ENCODE peak calls at places on chromosomes 11 and 22, in six cellular contexts. One of them, this sample, is unnamed.

GRCh38 chr22:49634006-49634772 is 193.5 kb downstream of the BRD1 start:
- DNase-seq in upper lobe of left lung: no peak
- DNase-seq in spleen: no peak
- DNase-seq in heart left ventricle: peak
- DNase-seq in IMR-90: no peak
- DNase-seq in A549: no peak
- DNase-seq in this sample: no peak

GRCh38 chr11:73334244-73335203 is 26.4 kb downstream of the ARHGEF17 start:
- DNase-seq in upper lobe of left lung: peak
- DNase-seq in spleen: no peak
- DNase-seq in heart left ventricle: peak
- DNase-seq in IMR-90: peak
- DNase-seq in A549: peak
- DNase-seq in this sample: no peak

GRCh38 chr11:133947298-133947905 is 9.4 kb downstream of the IGSF9B start:
- DNase-seq in upper lobe of left lung: no peak
- DNase-seq in spleen: peak
- DNase-seq in heart left ventricle: peak
- DNase-seq in IMR-90: peak
- DNase-seq in A549: peak
- DNase-seq in this sample: no peak

GRCh38 chr11:46903846-46904245 is 14.5 kb downstream of the LRP4 start:
- DNase-seq in upper lobe of left lung: no peak
- DNase-seq in spleen: peak
- DNase-seq in heart left ventricle: peak
- DNase-seq in IMR-90: no peak
- DNase-seq in A549: no peak
- DNase-seq in this sample: no peak

GRCh38 chr11:130431337-130431773 is 2.9 kb upstream of the ADAMTS8 start:
- DNase-seq in upper lobe of left lung: peak
- DNase-seq in spleen: peak
- DNase-seq in heart left ventricle: peak
- DNase-seq in IMR-90: peak
- DNase-seq in A549: peak
- DNase-seq in this sample: peak

GRCh38 chr22:31977141-31977781 is 32.9 kb downstream of the YWHAH start:
- DNase-seq in upper lobe of left lung: peak
- DNase-seq in spleen: peak
- DNase-seq in heart left ventricle: peak
- DNase-seq in IMR-90: peak
- DNase-seq in A549: peak
- DNase-seq in this sample: peak

GRCh38 chr22:19878461-19879247 is 24.0 kb upstream of the GNB1L start:
- DNase-seq in upper lobe of left lung: no peak
- DNase-seq in spleen: peak
- DNase-seq in heart left ventricle: peak
- DNase-seq in IMR-90: peak
- DNase-seq in A549: no peak
- DNase-seq in this sample: no peak

GRCh38 chr22:30500628-30501027 is 4.9 kb downstream of the SEC14L4 start:
- DNase-seq in upper lobe of left lung: no peak
- DNase-seq in spleen: no peak
- DNase-seq in heart left ventricle: no peak
- DNase-seq in IMR-90: no peak
- DNase-seq in A549: no peak
- DNase-seq in this sample: no peak

GRCh38 chr11:17760102-17761029 is 25.8 kb downstream of the KCNC1 start:
- DNase-seq in upper lobe of left lung: no peak
- DNase-seq in spleen: no peak
- DNase-seq in heart left ventricle: peak
- DNase-seq in IMR-90: peak
- DNase-seq in A549: peak
- DNase-seq in this sample: peak

GRCh38 chr11:25065711-25066110 is 568.9 kb downstream of the LUZP2 start:
- DNase-seq in upper lobe of left lung: no peak
- DNase-seq in spleen: no peak
- DNase-seq in heart left ventricle: no peak
- DNase-seq in IMR-90: peak
- DNase-seq in A549: peak
- DNase-seq in this sample: no peak

GRCh38 chr11:34790620-34791019 is 125.6 kb downstream of the APIP start:
- DNase-seq in upper lobe of left lung: no peak
- DNase-seq in spleen: no peak
- DNase-seq in heart left ventricle: no peak
- DNase-seq in IMR-90: no peak
- DNase-seq in A549: no peak
- DNase-seq in this sample: no peak

GRCh38 chr11:8063319-8063718 is 17.7 kb upstream of the TUB start:
- DNase-seq in upper lobe of left lung: no peak
- DNase-seq in spleen: no peak
- DNase-seq in heart left ventricle: no peak
- DNase-seq in IMR-90: peak
- DNase-seq in A549: no peak
- DNase-seq in this sample: no peak

GRCh38 chr11:35131094-35131493 is 7.9 kb upstream of the CD44 start:
- DNase-seq in upper lobe of left lung: no peak
- DNase-seq in spleen: no peak
- DNase-seq in heart left ventricle: no peak
- DNase-seq in IMR-90: no peak
- DNase-seq in A549: no peak
- DNase-seq in this sample: no peak

GRCh38 chr11:79492008-79492407 is 51.2 kb upstream of the TENM4 start:
- DNase-seq in upper lobe of left lung: no peak
- DNase-seq in spleen: no peak
- DNase-seq in heart left ventricle: no peak
- DNase-seq in IMR-90: no peak
- DNase-seq in A549: no peak
- DNase-seq in this sample: no peak

GRCh38 chr22:25403752-25404471 is 160.6 kb upstream of the GRK3 start:
- DNase-seq in upper lobe of left lung: no peak
- DNase-seq in spleen: no peak
- DNase-seq in heart left ventricle: no peak
- DNase-seq in IMR-90: peak
- DNase-seq in A549: peak
- DNase-seq in this sample: peak

GRCh38 chr11:60902625-60903024 is 3.8 kb downstream of the PRPF19 start:
- DNase-seq in upper lobe of left lung: no peak
- DNase-seq in spleen: no peak
- DNase-seq in heart left ventricle: no peak
- DNase-seq in IMR-90: no peak
- DNase-seq in A549: no peak
- DNase-seq in this sample: no peak

GRCh38 chr11:46490576-46491100 is 99.1 kb upstream of the CHRM4 start:
- DNase-seq in upper lobe of left lung: no peak
- DNase-seq in spleen: no peak
- DNase-seq in heart left ventricle: no peak
- DNase-seq in IMR-90: peak
- DNase-seq in A549: no peak
- DNase-seq in this sample: no peak

GRCh38 chr11:27085605-27086004 is 45.0 kb downstream of the BBOX1 start:
- DNase-seq in upper lobe of left lung: no peak
- DNase-seq in spleen: no peak
- DNase-seq in heart left ventricle: no peak
- DNase-seq in IMR-90: no peak
- DNase-seq in A549: no peak
- DNase-seq in this sample: no peak

GRCh38 chr11:108239076-108239475 is 16.2 kb downstream of the ATM start:
- DNase-seq in upper lobe of left lung: no peak
- DNase-seq in spleen: no peak
- DNase-seq in heart left ventricle: no peak
- DNase-seq in IMR-90: no peak
- DNase-seq in A549: no peak
- DNase-seq in this sample: no peak

GRCh38 chr11:108235633-108236032 is 12.8 kb downstream of the ATM start:
- DNase-seq in upper lobe of left lung: no peak
- DNase-seq in spleen: no peak
- DNase-seq in heart left ventricle: no peak
- DNase-seq in IMR-90: no peak
- DNase-seq in A549: no peak
- DNase-seq in this sample: no peak

GRCh38 chr11:108233277-108233945 is 10.5 kb downstream of the ATM start:
- DNase-seq in upper lobe of left lung: no peak
- DNase-seq in spleen: no peak
- DNase-seq in heart left ventricle: no peak
- DNase-seq in IMR-90: no peak
- DNase-seq in A549: no peak
- DNase-seq in this sample: peak

GRCh38 chr11:108235192-108235591 is 12.3 kb downstream of the ATM start:
- DNase-seq in upper lobe of left lung: no peak
- DNase-seq in spleen: no peak
- DNase-seq in heart left ventricle: no peak
- DNase-seq in IMR-90: no peak
- DNase-seq in A549: no peak
- DNase-seq in this sample: no peak

DNA sequence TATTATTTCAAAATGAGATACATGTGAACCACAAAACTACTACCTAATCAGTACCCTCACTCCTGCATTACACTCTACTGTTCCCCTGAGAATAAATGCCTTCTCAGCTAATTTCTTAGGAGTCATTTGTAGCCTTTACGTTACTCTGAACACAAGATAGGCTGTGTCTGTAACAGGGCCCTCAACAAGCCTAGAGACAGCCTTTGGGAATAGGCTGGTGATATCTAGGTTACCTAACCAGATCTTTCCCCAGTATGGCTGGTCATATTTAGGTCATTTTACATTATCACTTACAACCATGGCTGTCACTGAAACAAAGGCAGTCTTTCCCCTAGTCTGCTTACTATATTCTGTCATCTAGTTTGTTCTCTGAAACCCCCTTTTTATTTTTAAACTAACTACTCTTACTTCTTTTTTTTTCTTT is 14.2 kb downstream of the ATM start:
- DNase-seq in upper lobe of left lung: no peak
- DNase-seq in spleen: no peak
- DNase-seq in heart left ventricle: no peak
- DNase-seq in IMR-90: no peak
- DNase-seq in A549: no peak
- DNase-seq in this sample: no peak
- TF ChIP-seq POLR2A in upper lobe of left lung: no peak
- TF ChIP-seq POLR2A in spleen: no peak
- TF ChIP-seq POLR2A in heart left ventricle: no peak
- TF ChIP-seq POLR2A in IMR-90: no peak
- TF ChIP-seq POLR2A in A549: no peak
- TF ChIP-seq POLR2A in this sample: no peak

GRCh38 chr22:42688241-42688913 is 32.3 kb downstream of the A4GALT start:
- DNase-seq in upper lobe of left lung: peak
- DNase-seq in spleen: no peak
- DNase-seq in heart left ventricle: peak
- DNase-seq in IMR-90: peak
- DNase-seq in A549: peak
- DNase-seq in this sample: no peak
- TF ChIP-seq POLR2A in upper lobe of left lung: peak
- TF ChIP-seq POLR2A in spleen: no peak
- TF ChIP-seq POLR2A in heart left ventricle: peak
- TF ChIP-seq POLR2A in IMR-90: no peak
- TF ChIP-seq POLR2A in A549: no peak
- TF ChIP-seq POLR2A in this sample: no peak

DNA sequence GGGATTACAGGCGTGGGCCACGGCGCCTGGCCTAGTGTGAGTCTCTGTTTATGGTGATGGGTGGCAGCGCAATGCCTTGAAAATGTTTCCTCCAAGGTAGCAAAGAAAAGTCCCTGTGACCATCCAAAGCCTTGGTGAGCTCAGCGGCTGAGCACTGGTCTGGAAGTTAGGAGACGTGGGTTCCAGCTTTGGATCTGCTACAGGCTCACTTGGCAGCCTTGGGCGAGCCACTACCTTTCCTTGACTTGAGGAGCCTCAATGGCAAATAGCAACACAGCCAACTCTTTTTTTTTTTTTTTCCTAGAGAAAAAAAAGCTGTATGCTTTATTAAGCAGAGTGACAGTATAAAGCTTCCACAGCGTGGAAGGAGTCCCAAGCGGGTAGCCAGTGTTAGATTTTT is 61.3 kb upstream of the RASD2 start:
- DNase-seq in upper lobe of left lung: no peak
- DNase-seq in spleen: no peak
- DNase-seq in heart left ventricle: no peak
- DNase-seq in IMR-90: no peak
- DNase-seq in A549: no peak
- DNase-seq in this sample: no peak
- TF ChIP-seq POLR2A in upper lobe of left lung: no peak
- TF ChIP-seq POLR2A in spleen: no peak
- TF ChIP-seq POLR2A in heart left ventricle: no peak
- TF ChIP-seq POLR2A in IMR-90: no peak
- TF ChIP-seq POLR2A in A549: no peak
- TF ChIP-seq POLR2A in this sample: no peak

GRCh38 chr11:64244107-64244506 is 2.6 kb downstream of the PPP1R14B start:
- DNase-seq in upper lobe of left lung: no peak
- DNase-seq in spleen: no peak
- DNase-seq in heart left ventricle: no peak
- DNase-seq in IMR-90: no peak
- DNase-seq in A549: no peak
- DNase-seq in this sample: no peak

GRCh38 chr11:64244966-64245365 is 1.8 kb downstream of the PPP1R14B start:
- DNase-seq in upper lobe of left lung: no peak
- DNase-seq in spleen: peak
- DNase-seq in heart left ventricle: no peak
- DNase-seq in IMR-90: no peak
- DNase-seq in A549: no peak
- DNase-seq in this sample: no peak

GRCh38 chr11:64245401-64245796 is 1.3 kb downstream of the PPP1R14B start:
- DNase-seq in upper lobe of left lung: no peak
- DNase-seq in spleen: peak
- DNase-seq in heart left ventricle: no peak
- DNase-seq in IMR-90: no peak
- DNase-seq in A549: no peak
- DNase-seq in this sample: no peak

GRCh38 chr11:64246874-64247728 is at the start of gene PPP1R14B:
- DNase-seq in upper lobe of left lung: peak
- DNase-seq in spleen: peak
- DNase-seq in heart left ventricle: peak
- DNase-seq in IMR-90: peak
- DNase-seq in A549: peak
- DNase-seq in this sample: peak

DNA sequence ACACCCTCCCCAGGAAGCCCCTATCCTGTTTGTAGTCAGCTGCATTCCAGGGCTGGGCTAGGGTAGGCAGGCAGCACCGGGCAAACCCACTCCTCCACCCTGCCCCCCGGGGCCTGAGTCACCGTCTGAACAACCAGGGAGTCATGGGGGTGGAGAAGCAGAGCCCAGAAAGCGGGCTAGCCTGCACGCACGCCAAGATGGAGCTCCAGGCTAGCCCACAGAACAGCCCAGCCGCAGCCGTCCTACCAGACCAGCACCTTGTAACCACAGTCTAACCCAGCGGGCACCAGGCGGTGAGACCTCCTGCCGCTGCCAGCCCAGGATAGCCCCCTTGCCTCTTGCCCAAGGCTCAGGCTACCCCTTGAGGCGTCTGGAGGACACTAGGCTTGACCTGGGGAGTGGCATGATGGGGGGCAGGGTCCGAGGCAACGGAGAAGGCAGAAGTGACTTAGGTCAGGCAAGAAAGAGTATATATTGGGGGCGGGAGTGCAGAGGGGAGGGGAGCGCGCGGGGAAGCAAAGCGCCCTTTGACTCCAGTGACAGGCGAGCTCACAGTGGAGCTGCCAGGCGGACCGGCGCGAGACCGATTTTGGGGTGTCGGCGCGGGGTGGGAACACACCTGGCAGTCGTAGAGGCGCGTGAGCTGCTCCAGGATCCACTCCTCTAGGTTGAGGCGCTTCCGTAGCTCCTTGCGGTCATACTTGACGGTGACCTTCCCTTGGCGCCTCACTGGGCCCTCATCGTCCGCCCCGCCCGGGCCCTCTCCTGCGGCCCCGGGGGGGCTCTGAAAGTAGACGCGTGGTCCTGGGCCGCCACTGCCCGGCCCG is 733 bp downstream of the PPP1R14B start:
- DNase-seq in upper lobe of left lung: peak
- DNase-seq in spleen: peak
- DNase-seq in heart left ventricle: no peak
- DNase-seq in IMR-90: peak
- DNase-seq in A549: peak
- DNase-seq in this sample: peak
- TF ChIP-seq POLR2A in upper lobe of left lung: no peak
- TF ChIP-seq POLR2A in spleen: no peak
- TF ChIP-seq POLR2A in heart left ventricle: peak
- TF ChIP-seq POLR2A in IMR-90: peak
- TF ChIP-seq POLR2A in A549: peak
- TF ChIP-seq POLR2A in this sample: peak

This sample was measured in erythroblast.